ENCODE peak calls at places on chromosomes 7 and 10, in eight cellular contexts. J is heart right ventricle, D is HCT116, O is RWPE2, K is right atrium auricular region, T is heart left ventricle, R is transverse colon, V is cardiac muscle cell. Z is an unnamed sample.
A peak's percentile ranks its signal among the peaks of the same experiment; 100 is the strongest.

GRCh38 chr7:45021604-45022296 is 21.7 kb downstream of the CCM2 start:
- DNase-seq in J (no peak), D (no peak), O (no peak), K (no peak), T (no peak), R (no peak), V (peak; percentile 25), Z (no peak)

GRCh38 chr10:120984221-120984620 is 133.1 kb downstream of the WDR11 start:
- DNase-seq in J (no peak), D (no peak), O (no peak), K (peak; percentile 16), T (no peak), R (no peak), V (no peak), Z (no peak)

GRCh38 chr10:106942035-106942662 is 222.4 kb downstream of the SORCS1 start:
- DNase-seq in J (no peak), D (no peak), O (no peak), K (peak; percentile 70), T (no peak), R (no peak), V (no peak), Z (peak; percentile 72)

GRCh38 chr7:148264933-148265557 is 325.5 kb upstream of the C7orf33 start:
- DNase-seq in J (no peak), D (peak; percentile 24), O (no peak), K (no peak), T (no peak), R (no peak), V (peak; percentile 55), Z (no peak)

GRCh38 chr7:128904381-128905197 is 5.9 kb downstream of the KCP start:
- DNase-seq in J (no peak), D (peak; percentile 52), O (peak; percentile 27), K (no peak), T (no peak), R (peak; percentile 9), V (peak; percentile 69), Z (no peak)

GRCh38 chr10:121244791-121245190 is 353.5 kb downstream of the FGFR2 start:
- DNase-seq in J (no peak), D (no peak), O (no peak), K (no peak), T (no peak), R (no peak), V (no peak), Z (no peak)

GRCh38 chr7:50659329-50659965 is 94.2 kb upstream of the DDC start:
- DNase-seq in J (no peak), D (no peak), O (no peak), K (peak; percentile 55), T (no peak), R (no peak), V (no peak), Z (no peak)

GRCh38 chr7:6106140-6106904 is 75.1 kb downstream of the ANKRD61 start:
- DNase-seq in J (no peak), D (peak; percentile 71), O (no peak), K (peak; percentile 43), T (no peak), R (peak; percentile 28), V (peak; percentile 62), Z (no peak)

GRCh38 chr7:151566897-151567320 is 47.2 kb upstream of the RHEB start:
- DNase-seq in J (no peak), D (no peak), O (no peak), K (no peak), T (no peak), R (no peak), V (peak; percentile 78), Z (peak; percentile 94)

GRCh38 chr7:136923111-136923510 is 54.7 kb downstream of the CHRM2 start:
- DNase-seq in J (no peak), D (no peak), O (no peak), K (no peak), T (no peak), R (no peak), V (peak; percentile 51), Z (no peak)

GRCh38 chr7:53214463-53214862 is 179.0 kb downstream of the POM121L12 start:
- DNase-seq in J (no peak), D (no peak), O (no peak), K (no peak), T (no peak), R (no peak), V (no peak), Z (no peak)

GRCh38 chr10:50928190-50928552 is 42.7 kb upstream of the A1CF start:
- DNase-seq in J (no peak), D (no peak), O (no peak), K (no peak), T (no peak), R (no peak), V (no peak), Z (no peak)

GRCh38 chr7:557556-557877 is 37.9 kb upstream of the PDGFA start:
- DNase-seq in J (no peak), D (no peak), O (no peak), K (no peak), T (no peak), R (no peak), V (peak; percentile 28), Z (no peak)

GRCh38 chr10:14750900-14751575 is 23.7 kb downstream of the FAM107B start:
- DNase-seq in J (peak; percentile 40), D (no peak), O (no peak), K (no peak), T (peak; percentile 35), R (peak; percentile 29), V (peak; percentile 15), Z (peak; percentile 36)

GRCh38 chr7:120079022-120079421 is 194.0 kb upstream of the KCND2 start:
- DNase-seq in J (no peak), D (no peak), O (no peak), K (no peak), T (no peak), R (no peak), V (no peak), Z (no peak)

GRCh38 chr7:24764972-24765744 is 7.9 kb upstream of the GSDME start:
- DNase-seq in J (no peak), D (no peak), O (no peak), K (no peak), T (peak; percentile 27), R (no peak), V (peak; percentile 48), Z (no peak)

GRCh38 chr10:95247881-95248583 is 42.8 kb downstream of the PDLIM1 start:
- DNase-seq in J (no peak), D (no peak), O (no peak), K (peak; percentile 60), T (no peak), R (no peak), V (no peak), Z (no peak)

GRCh38 chr10:90872648-90873020 is 860 bp downstream of the RPP30 start:
- DNase-seq in J (no peak), D (no peak), O (no peak), K (no peak), T (no peak), R (no peak), V (no peak), Z (no peak)
- TF ChIP-seq CTCF in J (no peak), D (no peak), O (no peak), K (no peak), T (no peak), R (no peak), V (no peak), Z (no peak)

GRCh38 chr10:95356-96115 is 39.7 kb upstream of the ZMYND11 start:
- DNase-seq in J (no peak), D (no peak), O (no peak), K (no peak), T (no peak), R (no peak), V (no peak), Z (no peak)
- H3K4me1 ChIP-seq in J (no peaks in the 10 kb centered on the region), D (peaks cover 23% of the 10 kb centered on the region), O (peaks cover 12% of the 10 kb centered on the region), K (no peaks in the 10 kb centered on the region), T (no peaks in the 10 kb centered on the region), R (no peaks in the 10 kb centered on the region), V (no peaks in the 10 kb centered on the region), Z (peaks cover 32% of the 10 kb centered on the region)

DNA sequence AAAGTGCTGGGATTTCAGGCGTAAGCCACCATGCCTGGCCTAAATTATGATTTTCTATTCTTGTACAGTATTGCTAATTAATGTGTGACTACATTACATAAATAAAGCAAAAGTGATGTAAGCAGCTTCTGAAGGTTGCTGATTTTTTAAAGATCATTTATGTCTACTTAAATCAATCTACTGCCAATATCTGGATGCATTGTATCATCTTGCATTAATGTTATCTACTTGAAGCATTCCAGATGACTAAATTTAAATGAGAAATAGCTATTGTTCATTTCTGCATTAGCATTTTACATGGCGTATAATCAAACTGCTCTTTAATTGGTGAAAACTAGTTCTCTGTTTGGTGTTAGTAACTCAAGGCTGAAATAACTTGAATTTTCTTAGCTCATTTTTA is 37.1 kb upstream of the HIBADH start:
- DNase-seq in J (no peak), D (no peak), O (no peak), K (no peak), T (no peak), R (no peak), V (no peak), Z (no peak)
- H3K4me3 ChIP-seq in J (no peak overlapping the region), D (no peak overlapping the region), O (no peak overlapping the region), K (no peak overlapping the region), T (no peak overlapping the region), R (no peak overlapping the region), V (no peak overlapping the region), Z (no peak overlapping the region)

DNA sequence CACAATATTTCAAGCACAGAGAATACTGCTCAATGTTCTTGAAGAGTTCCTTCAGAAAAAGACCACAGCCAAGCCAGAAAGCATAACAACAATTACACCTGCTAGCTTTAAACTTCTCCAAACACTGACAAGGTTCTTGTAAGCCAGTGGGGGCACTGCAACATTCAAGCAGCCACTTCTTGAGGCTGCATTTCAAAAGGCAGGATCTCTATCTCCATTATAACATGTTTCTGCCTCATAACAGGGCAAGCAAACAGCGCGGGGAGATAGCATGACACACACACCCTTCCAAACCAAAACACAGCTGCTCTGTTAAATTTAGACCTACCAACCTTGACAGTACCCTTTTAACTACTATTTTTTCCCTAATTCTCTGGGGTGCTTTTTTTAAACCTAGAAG is 30.8 kb downstream of the CHCHD3 start:
- DNase-seq in J (no peak), D (no peak), O (no peak), K (no peak), T (peak; percentile 19), R (no peak), V (peak; percentile 47), Z (peak; percentile 18)
- TF ChIP-seq CTCF in J (no peak), D (peak; percentile 27), O (peak; percentile 8), K (no peak), T (no peak), R (no peak), V (peak; percentile 27), Z (no peak)

Z was measured in thyroid gland.